ENCODE peak calls at places on chromosomes 5 and 9, in nine cellular contexts. One of them, this sample, is unnamed.

GRCh38 chr5:96997265-96997859 is 61.5 kb downstream of the LNPEP start:
- DNase-seq in adrenal gland: no peak
- DNase-seq in vagina: no peak
- DNase-seq in GM13976: peak
- DNase-seq in heart right ventricle: peak
- DNase-seq in GM06990: peak
- DNase-seq in heart left ventricle: no peak
- DNase-seq in mucosa of descending colon: peak
- DNase-seq in A673: peak
- DNase-seq in this sample: peak

GRCh38 chr5:58545912-58546311 is 37.0 kb upstream of the RAB3C start:
- DNase-seq in GM06990: peak
- DNase-seq in mucosa of descending colon: no peak
- DNase-seq in heart left ventricle: no peak
- DNase-seq in heart right ventricle: no peak
- DNase-seq in GM13976: peak
- DNase-seq in adrenal gland: no peak
- DNase-seq in A673: no peak
- DNase-seq in vagina: no peak
- DNase-seq in this sample: peak

GRCh38 chr5:68196876-68197275 is 18.7 kb upstream of the PIK3R1 start:
- DNase-seq in adrenal gland: no peak
- DNase-seq in GM06990: peak
- DNase-seq in heart left ventricle: peak
- DNase-seq in GM13976: peak
- DNase-seq in heart right ventricle: peak
- DNase-seq in mucosa of descending colon: no peak
- DNase-seq in vagina: no peak
- DNase-seq in A673: no peak
- DNase-seq in this sample: no peak

GRCh38 chr5:98594098-98594497 is 179.4 kb upstream of the RGMB start:
- DNase-seq in GM13976: no peak
- DNase-seq in heart right ventricle: no peak
- DNase-seq in vagina: no peak
- DNase-seq in adrenal gland: no peak
- DNase-seq in mucosa of descending colon: no peak
- DNase-seq in heart left ventricle: no peak
- DNase-seq in A673: no peak
- DNase-seq in GM06990: no peak
- DNase-seq in this sample: no peak

GRCh38 chr9:126232461-126232860 is 94.2 kb upstream of the MVB12B start:
- DNase-seq in heart right ventricle: no peak
- DNase-seq in mucosa of descending colon: no peak
- DNase-seq in A673: no peak
- DNase-seq in GM13976: no peak
- DNase-seq in adrenal gland: no peak
- DNase-seq in heart left ventricle: no peak
- DNase-seq in GM06990: no peak
- DNase-seq in vagina: no peak
- DNase-seq in this sample: peak

GRCh38 chr5:109690456-109691247 is 925 bp downstream of the MAN2A1 start:
- DNase-seq in heart left ventricle: peak
- DNase-seq in mucosa of descending colon: peak
- DNase-seq in adrenal gland: peak
- DNase-seq in GM06990: peak
- DNase-seq in heart right ventricle: peak
- DNase-seq in vagina: peak
- DNase-seq in GM13976: peak
- DNase-seq in A673: peak
- DNase-seq in this sample: peak

GRCh38 chr9:113626735-113627495 is 163.4 kb downstream of the RGS3 start:
- DNase-seq in vagina: no peak
- DNase-seq in GM13976: no peak
- DNase-seq in GM06990: no peak
- DNase-seq in mucosa of descending colon: no peak
- DNase-seq in heart left ventricle: peak
- DNase-seq in adrenal gland: no peak
- DNase-seq in heart right ventricle: peak
- DNase-seq in A673: no peak
- DNase-seq in this sample: no peak

GRCh38 chr5:82396871-82397514 is 118.8 kb upstream of the RPS23 start:
- DNase-seq in heart right ventricle: peak
- DNase-seq in GM13976: no peak
- DNase-seq in adrenal gland: peak
- DNase-seq in mucosa of descending colon: peak
- DNase-seq in vagina: no peak
- DNase-seq in heart left ventricle: peak
- DNase-seq in A673: no peak
- DNase-seq in GM06990: no peak
- DNase-seq in this sample: peak

GRCh38 chr9:89690334-89690912 is 85.6 kb downstream of the GADD45G start:
- DNase-seq in heart left ventricle: no peak
- DNase-seq in GM13976: peak
- DNase-seq in GM06990: peak
- DNase-seq in mucosa of descending colon: no peak
- DNase-seq in A673: no peak
- DNase-seq in vagina: no peak
- DNase-seq in heart right ventricle: no peak
- DNase-seq in adrenal gland: no peak
- DNase-seq in this sample: no peak

GRCh38 chr5:148739524-148739923 is 85.2 kb upstream of the HTR4 start:
- DNase-seq in vagina: no peak
- DNase-seq in GM06990: no peak
- DNase-seq in adrenal gland: no peak
- DNase-seq in A673: no peak
- DNase-seq in mucosa of descending colon: no peak
- DNase-seq in heart left ventricle: no peak
- DNase-seq in heart right ventricle: no peak
- DNase-seq in GM13976: no peak
- DNase-seq in this sample: no peak

GRCh38 chr5:88875609-88876234 is 7.3 kb downstream of the MEF2C start:
- DNase-seq in mucosa of descending colon: peak
- DNase-seq in vagina: no peak
- DNase-seq in GM13976: no peak
- DNase-seq in heart left ventricle: no peak
- DNase-seq in A673: no peak
- DNase-seq in heart right ventricle: no peak
- DNase-seq in adrenal gland: no peak
- DNase-seq in GM06990: no peak
- DNase-seq in this sample: no peak

GRCh38 chr9:7303932-7304331 is 495.6 kb downstream of the DMAC1 start:
- DNase-seq in A673: peak
- DNase-seq in heart left ventricle: no peak
- DNase-seq in GM06990: no peak
- DNase-seq in adrenal gland: no peak
- DNase-seq in GM13976: no peak
- DNase-seq in mucosa of descending colon: no peak
- DNase-seq in vagina: no peak
- DNase-seq in heart right ventricle: no peak
- DNase-seq in this sample: no peak

GRCh38 chr5:68548959-68549676 is 333.6 kb downstream of the PIK3R1 start:
- DNase-seq in GM06990: no peak
- DNase-seq in vagina: no peak
- DNase-seq in heart left ventricle: no peak
- DNase-seq in A673: peak
- DNase-seq in adrenal gland: no peak
- DNase-seq in heart right ventricle: no peak
- DNase-seq in GM13976: no peak
- DNase-seq in mucosa of descending colon: no peak
- DNase-seq in this sample: peak

GRCh38 chr9:73824671-73825070 is 672.5 kb upstream of the RORB start:
- DNase-seq in heart left ventricle: no peak
- DNase-seq in vagina: no peak
- DNase-seq in GM13976: no peak
- DNase-seq in heart right ventricle: no peak
- DNase-seq in GM06990: no peak
- DNase-seq in adrenal gland: no peak
- DNase-seq in A673: no peak
- DNase-seq in mucosa of descending colon: no peak
- DNase-seq in this sample: no peak

GRCh38 chr5:65926893-65927292 is 518 bp downstream of the ERBIN start:
- DNase-seq in adrenal gland: peak
- DNase-seq in mucosa of descending colon: peak
- DNase-seq in heart left ventricle: no peak
- DNase-seq in A673: peak
- DNase-seq in vagina: no peak
- DNase-seq in GM13976: no peak
- DNase-seq in heart right ventricle: no peak
- DNase-seq in GM06990: no peak
- DNase-seq in this sample: peak

GRCh38 chr5:65925094-65925600 is 1.2 kb upstream of the ERBIN start:
- DNase-seq in vagina: peak
- DNase-seq in heart right ventricle: peak
- DNase-seq in GM13976: peak
- DNase-seq in mucosa of descending colon: peak
- DNase-seq in GM06990: peak
- DNase-seq in adrenal gland: peak
- DNase-seq in A673: peak
- DNase-seq in heart left ventricle: peak
- DNase-seq in this sample: peak

GRCh38 chr5:65926276-65926761 is at the start of gene ERBIN:
- DNase-seq in vagina: no peak
- DNase-seq in heart left ventricle: peak
- DNase-seq in A673: peak
- DNase-seq in mucosa of descending colon: peak
- DNase-seq in GM06990: peak
- DNase-seq in GM13976: peak
- DNase-seq in heart right ventricle: peak
- DNase-seq in adrenal gland: peak
- DNase-seq in this sample: peak

GRCh38 chr5:65924366-65925093 is 1.8 kb upstream of the ERBIN start:
- DNase-seq in adrenal gland: peak
- DNase-seq in heart left ventricle: peak
- DNase-seq in GM13976: no peak
- DNase-seq in GM06990: no peak
- DNase-seq in A673: no peak
- DNase-seq in mucosa of descending colon: no peak
- DNase-seq in heart right ventricle: no peak
- DNase-seq in vagina: no peak
- DNase-seq in this sample: no peak

GRCh38 chr5:65925601-65926275 is 637 bp upstream of the ERBIN start:
- DNase-seq in vagina: no peak
- DNase-seq in heart right ventricle: peak
- DNase-seq in mucosa of descending colon: peak
- DNase-seq in GM13976: peak
- DNase-seq in adrenal gland: peak
- DNase-seq in A673: peak
- DNase-seq in GM06990: peak
- DNase-seq in heart left ventricle: peak
- DNase-seq in this sample: peak
- TF ChIP-seq CTCF in vagina: no peak
- TF ChIP-seq CTCF in heart right ventricle: peak
- TF ChIP-seq CTCF in mucosa of descending colon: no peak
- TF ChIP-seq CTCF in GM13976: peak
- TF ChIP-seq CTCF in adrenal gland: no peak
- TF ChIP-seq CTCF in A673: peak
- TF ChIP-seq CTCF in GM06990: peak
- TF ChIP-seq CTCF in heart left ventricle: peak
- TF ChIP-seq CTCF in this sample: peak

GRCh38 chr9:98045234-98046160 is 11.0 kb upstream of the NANS start:
- DNase-seq in GM06990: peak
- DNase-seq in adrenal gland: no peak
- DNase-seq in heart left ventricle: no peak
- DNase-seq in A673: no peak
- DNase-seq in heart right ventricle: no peak
- DNase-seq in GM13976: no peak
- DNase-seq in vagina: no peak
- DNase-seq in mucosa of descending colon: no peak
- DNase-seq in this sample: peak
- TF ChIP-seq CTCF in GM06990: no peak
- TF ChIP-seq CTCF in adrenal gland: no peak
- TF ChIP-seq CTCF in heart left ventricle: no peak
- TF ChIP-seq CTCF in A673: no peak
- TF ChIP-seq CTCF in heart right ventricle: no peak
- TF ChIP-seq CTCF in GM13976: no peak
- TF ChIP-seq CTCF in vagina: no peak
- TF ChIP-seq CTCF in mucosa of descending colon: no peak
- TF ChIP-seq CTCF in this sample: no peak

DNA sequence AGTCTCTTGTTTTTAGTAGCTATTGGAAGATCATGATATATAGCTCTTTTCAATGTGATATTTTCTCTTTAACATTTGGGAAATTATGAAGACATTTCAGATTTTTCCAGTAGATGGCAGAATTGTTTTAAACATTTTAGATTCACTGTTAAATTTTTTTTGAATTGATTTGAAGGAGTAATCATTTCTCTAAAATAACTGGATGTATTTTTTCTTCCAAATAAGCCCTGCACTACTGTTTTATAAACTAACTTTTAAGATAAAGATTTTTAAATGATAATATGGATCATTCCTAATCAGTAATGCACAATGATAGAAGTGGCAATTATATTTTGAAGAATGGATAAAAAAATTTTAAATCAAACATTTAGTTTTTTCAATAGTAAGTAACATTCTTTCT is 14.2 kb downstream of the NDUFAF2 start:
- DNase-seq in heart left ventricle: no peak
- DNase-seq in mucosa of descending colon: no peak
- DNase-seq in adrenal gland: no peak
- DNase-seq in heart right ventricle: no peak
- DNase-seq in GM06990: no peak
- DNase-seq in vagina: no peak
- DNase-seq in GM13976: peak
- DNase-seq in A673: peak
- DNase-seq in this sample: peak
- TF ChIP-seq CTCF in heart left ventricle: peak
- TF ChIP-seq CTCF in mucosa of descending colon: no peak
- TF ChIP-seq CTCF in adrenal gland: no peak
- TF ChIP-seq CTCF in heart right ventricle: peak
- TF ChIP-seq CTCF in GM06990: no peak
- TF ChIP-seq CTCF in vagina: peak
- TF ChIP-seq CTCF in GM13976: peak
- TF ChIP-seq CTCF in A673: peak
- TF ChIP-seq CTCF in this sample: no peak

DNA sequence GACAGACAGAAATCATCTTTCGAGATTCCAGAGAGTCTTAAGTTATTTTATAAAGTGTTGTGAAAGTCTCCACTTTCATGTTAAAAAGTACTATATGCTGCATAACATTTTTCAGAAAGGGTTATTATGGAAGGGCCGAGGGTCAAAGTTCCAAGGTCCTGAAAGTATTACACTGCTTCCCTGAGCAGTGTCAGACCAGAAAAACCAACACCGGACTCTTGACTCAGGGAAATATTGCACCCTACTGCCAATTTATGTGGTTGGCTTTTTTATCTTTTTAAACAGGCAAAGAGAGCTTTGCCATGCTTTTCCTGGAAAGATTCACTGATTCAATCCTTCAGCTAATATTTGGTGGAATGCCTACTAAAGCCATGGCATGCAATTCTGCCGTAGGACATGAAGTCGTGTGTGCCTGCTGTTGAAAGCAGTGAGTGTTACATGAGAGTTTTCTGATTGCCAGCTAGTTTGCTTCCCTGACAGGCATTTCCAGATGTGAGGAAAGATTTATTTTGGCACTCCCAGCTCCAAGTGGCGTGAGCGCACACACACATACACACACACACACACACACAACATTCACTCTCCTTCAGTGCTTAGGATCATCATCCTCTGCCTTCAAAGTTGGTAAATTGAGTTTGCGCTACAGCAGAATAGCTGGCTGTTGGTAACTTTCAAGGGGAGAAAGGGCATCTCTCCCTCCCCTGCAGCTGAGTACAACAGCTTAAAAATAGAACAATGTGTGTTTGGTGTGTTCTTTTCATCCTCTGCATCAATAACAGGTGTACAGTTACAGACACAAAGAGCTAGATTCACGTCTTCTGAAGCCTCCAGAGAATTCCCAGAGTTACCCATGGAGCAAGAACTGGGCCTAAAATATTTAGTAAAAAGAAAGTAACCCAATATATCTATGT is 45.6 kb downstream of the SLC1A3 start:
- DNase-seq in A673: no peak
- DNase-seq in heart right ventricle: no peak
- DNase-seq in heart left ventricle: no peak
- DNase-seq in adrenal gland: no peak
- DNase-seq in vagina: no peak
- DNase-seq in mucosa of descending colon: no peak
- DNase-seq in GM13976: no peak
- DNase-seq in GM06990: no peak
- DNase-seq in this sample: peak
- TF ChIP-seq CTCF in A673: no peak
- TF ChIP-seq CTCF in heart right ventricle: no peak
- TF ChIP-seq CTCF in heart left ventricle: no peak
- TF ChIP-seq CTCF in adrenal gland: no peak
- TF ChIP-seq CTCF in vagina: no peak
- TF ChIP-seq CTCF in mucosa of descending colon: no peak
- TF ChIP-seq CTCF in GM13976: no peak
- TF ChIP-seq CTCF in GM06990: no peak
- TF ChIP-seq CTCF in this sample: no peak